ENCODE peak calls at places on chromosomes 1 and 21, in four cellular contexts. F, V, Q and C are unnamed samples.

GRCh38 chr1:38272515-38272914 is 225.9 kb upstream of the POU3F1 start:
- DNase-seq in Q (no peak), F (no peak), V (no peak), C (no peak)

GRCh38 chr1:184387069-184387870 is 441 bp downstream of the C1orf21 start:
- DNase-seq in F (peak; percentile 19), Q (peak; percentile 12), V (peak; percentile 65), C (no peak)

GRCh38 chr1:68231627-68232303 is 558 bp downstream of the WLS start:
- DNase-seq in F (peak; percentile 25), V (peak; percentile 39), Q (peak; percentile 10), C (no peak)

GRCh38 chr21:44436958-44437357 is 18.4 kb upstream of the LRRC3 start:
- DNase-seq in V (no peak), F (no peak), Q (no peak), C (no peak)

GRCh38 chr1:100502052-100502792 is 35.7 kb upstream of the GPR88 start:
- DNase-seq in V (no peak), F (no peak), Q (no peak), C (no peak)

GRCh38 chr1:10640079-10640578 is 156.3 kb downstream of the CASZ1 start:
- DNase-seq in Q (no peak), F (no peak), V (no peak), C (no peak)

GRCh38 chr1:15430787-15431570 is 7.3 kb upstream of the CTRC start:
- DNase-seq in F (no peak), Q (peak; percentile 59), V (peak; percentile 93), C (peak; percentile 74)

GRCh38 chr1:2240251-2241156 is 12.4 kb downstream of the SKI start:
- DNase-seq in V (no peak), F (no peak), Q (peak; percentile 38), C (peak; percentile 73)

GRCh38 chr1:203442821-203443220 is 32.8 kb upstream of the PRELP start:
- DNase-seq in F (no peak), Q (no peak), V (no peak), C (no peak)

GRCh38 chr1:39816431-39817090 is 27.9 kb upstream of the BMP8B start:
- DNase-seq in Q (peak; percentile 90), V (peak; percentile 72), F (peak; percentile 37), C (peak; percentile 89)

GRCh38 chr1:24536391-24536840 is 19.5 kb upstream of the NCMAP start:
- DNase-seq in Q (peak; percentile 8), V (peak; percentile 52), F (no peak), C (no peak)

GRCh38 chr1:204074274-204075115 is 1.6 kb downstream of the SOX13 start:
- DNase-seq in Q (peak; percentile 47), F (no peak), V (peak; percentile 64), C (no peak)

GRCh38 chr1:83950106-83950661 is 48.7 kb downstream of the TTLL7 start:
- DNase-seq in Q (no peak), V (no peak), F (no peak), C (no peak)

GRCh38 chr1:90133133-90133532 is 138.2 kb downstream of the ZNF326 start:
- DNase-seq in F (no peak), Q (no peak), V (peak; percentile 25), C (no peak)

GRCh38 chr1:8089535-8090228 is 63.6 kb upstream of the ERRFI1 start:
- DNase-seq in F (no peak), Q (no peak), V (no peak), C (no peak)

GRCh38 chr1:180674603-180675530 is 43.0 kb downstream of the XPR1 start:
- DNase-seq in Q (no peak), V (no peak), F (no peak), C (no peak)

GRCh38 chr1:3186526-3186921 is 117.5 kb downstream of the PRDM16 start:
- DNase-seq in F (peak; percentile 90), Q (no peak), V (peak; percentile 66), C (no peak)

GRCh38 chr1:12616709-12617373 is 1.2 kb downstream of the DHRS3 start:
- DNase-seq in F (no peak), Q (no peak), V (peak; percentile 56), C (peak; percentile 41)

GRCh38 chr1:3996846-3997705 is 97.0 kb upstream of the C1orf174 start:
- DNase-seq in F (no peak), V (no peak), Q (no peak), C (peak; percentile 6)

GRCh38 chr21:45471229-45472052 is 66.5 kb downstream of the COL18A1 start:
- DNase-seq in Q (peak; percentile 45), V (no peak), F (no peak), C (no peak)

GRCh38 chr1:36150296-36151132 is 1.2 kb upstream of the TRAPPC3 start:
- DNase-seq in Q (peak; percentile 97), F (peak; percentile 88), V (peak; percentile 85), C (peak; percentile 91)

GRCh38 chr1:113874017-113874879 is 2.7 kb upstream of the PTPN22 start:
- DNase-seq in V (no peak), Q (no peak), F (no peak), C (no peak)

GRCh38 chr1:234778215-234779159 is 168.5 kb upstream of the IRF2BP2 start:
- DNase-seq in V (no peak), Q (no peak), F (no peak), C (no peak)

GRCh38 chr1:115829023-115829674 is 11.8 kb downstream of the NHLH2 start:
- DNase-seq in Q (peak; percentile 34), V (no peak), F (no peak), C (peak; percentile 90)

GRCh38 chr1:229758101-229759036 is 132.3 kb downstream of the URB2 start:
- DNase-seq in F (no peak), Q (no peak), V (no peak), C (no peak)

GRCh38 chr1:220876511-220877347 is 2.5 kb upstream of the HLX start:
- DNase-seq in V (peak; percentile 72), Q (no peak), F (no peak), C (peak; percentile 68)

GRCh38 chr1:27201295-27201694 is 33.1 kb upstream of the WDTC1 start:
- DNase-seq in Q (no peak), V (no peak), F (no peak), C (no peak)

GRCh38 chr1:100883963-100884362 is 10.7 kb downstream of the EXTL2 start:
- DNase-seq in Q (no peak), F (no peak), V (no peak), C (no peak)

GRCh38 chr1:239831577-239832355 is 259.9 kb upstream of the FMN2 start:
- DNase-seq in V (no peak), Q (no peak), F (no peak), C (no peak)

DNA sequence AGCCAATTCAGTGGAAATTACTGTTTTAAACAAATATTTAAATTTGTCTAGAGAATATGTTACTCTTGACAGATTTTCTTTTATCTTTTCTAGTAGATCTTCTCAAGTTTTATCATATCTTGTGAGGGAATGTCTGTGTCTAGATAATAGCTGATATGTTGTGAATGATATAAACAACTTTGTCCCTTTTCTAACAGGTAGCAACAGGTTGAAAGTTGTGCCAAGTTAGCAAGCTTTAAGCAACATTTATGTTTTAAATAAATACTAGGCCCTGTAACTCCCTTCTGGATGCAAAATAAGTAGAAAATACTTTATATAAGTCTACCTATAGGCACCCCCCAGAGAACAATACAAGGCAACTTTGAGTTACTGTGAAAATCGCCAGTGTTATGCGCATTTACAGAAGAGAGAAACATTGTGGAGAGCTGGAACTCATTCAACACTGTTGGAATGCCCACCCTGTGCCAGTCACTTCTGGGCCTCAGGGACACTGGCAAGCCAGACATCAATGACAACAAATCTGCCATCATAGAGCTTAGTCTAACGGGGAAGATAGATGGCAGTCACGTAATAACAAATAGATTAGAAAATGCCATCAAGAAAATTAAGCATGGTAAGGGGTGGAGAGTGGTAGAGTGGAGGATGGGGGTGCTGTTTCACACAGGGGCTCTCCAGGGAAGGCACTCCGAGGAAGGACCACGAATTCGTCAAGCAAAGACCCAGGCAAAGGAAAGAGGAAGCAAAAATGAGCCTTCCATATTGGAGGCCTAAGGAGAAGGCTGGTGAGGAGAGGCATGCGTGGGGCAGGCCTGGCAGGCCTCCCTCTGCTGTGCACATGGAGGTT is 4.4 kb downstream of the MAP3K21 start:
- DNase-seq in V (no peak), F (no peak), Q (no peak), C (no peak)
- TF ChIP-seq CTCF in V (no peak), F (no peak), Q (no peak), C (no peak)

GRCh38 chr1:200288226-200288625 is 121.6 kb downstream of the ZNF281 start:
- DNase-seq in V (no peak), F (no peak), Q (no peak), C (no peak)

GRCh38 chr1:200292699-200293098 is 117.1 kb downstream of the ZNF281 start:
- DNase-seq in Q (no peak), F (no peak), V (no peak), C (no peak)

GRCh38 chr1:200291106-200291505 is 118.7 kb downstream of the ZNF281 start:
- DNase-seq in V (no peak), F (no peak), Q (no peak), C (no peak)

GRCh38 chr1:200294241-200294640 is 115.6 kb downstream of the ZNF281 start:
- DNase-seq in F (no peak), V (no peak), Q (no peak), C (no peak)

GRCh38 chr1:200290010-200290685 is 119.7 kb downstream of the ZNF281 start:
- DNase-seq in Q (no peak), F (no peak), V (no peak), C (no peak)
- TF ChIP-seq CTCF in Q (no peak), F (no peak), V (no peak), C (no peak)

DNA sequence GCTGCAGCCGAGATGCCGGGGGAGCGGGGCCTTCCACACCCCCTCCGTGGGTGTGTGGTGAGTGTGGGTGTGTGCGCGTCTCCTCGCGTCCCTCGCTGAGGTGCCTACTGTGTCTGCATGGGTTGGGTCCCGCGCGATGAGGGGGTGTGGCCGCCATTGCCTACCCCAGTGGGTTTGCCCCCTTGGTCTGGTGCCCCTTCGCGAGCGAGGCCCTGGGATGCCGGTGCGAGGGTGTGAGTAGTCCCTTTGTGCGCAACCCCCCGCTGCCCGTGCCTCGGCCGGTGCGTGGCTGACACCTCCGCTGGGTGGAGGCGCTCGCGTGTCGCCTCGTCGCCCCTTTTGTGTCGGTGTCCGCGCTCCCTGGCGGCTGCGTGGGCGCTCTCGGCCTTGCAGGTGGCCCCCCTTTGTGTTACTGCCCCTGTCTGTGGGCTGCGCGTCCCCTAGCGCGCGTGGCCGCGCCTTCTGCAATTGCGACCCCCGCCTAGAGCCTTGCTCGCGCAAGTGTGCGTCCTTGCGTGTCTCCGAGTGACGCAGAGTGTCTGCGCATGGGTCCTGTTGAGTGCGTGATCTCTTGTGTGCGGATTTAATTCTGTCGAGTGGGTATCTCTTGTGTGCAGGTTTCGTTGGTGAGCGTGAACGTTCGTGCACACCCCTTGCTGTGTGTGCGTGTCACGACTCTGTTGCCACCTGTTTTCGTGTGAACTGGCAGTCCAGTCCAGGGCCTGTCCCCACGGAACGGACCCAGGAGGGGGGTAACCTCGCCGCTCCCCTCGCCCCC is 552 bp downstream of the TTC3 start:
- DNase-seq in V (peak; percentile 48), F (peak; percentile 29), Q (no peak), C (peak; percentile 56)
- TF ChIP-seq CTCF in V (no peak), F (no peak), Q (no peak), C (peak; percentile 28)

DNA sequence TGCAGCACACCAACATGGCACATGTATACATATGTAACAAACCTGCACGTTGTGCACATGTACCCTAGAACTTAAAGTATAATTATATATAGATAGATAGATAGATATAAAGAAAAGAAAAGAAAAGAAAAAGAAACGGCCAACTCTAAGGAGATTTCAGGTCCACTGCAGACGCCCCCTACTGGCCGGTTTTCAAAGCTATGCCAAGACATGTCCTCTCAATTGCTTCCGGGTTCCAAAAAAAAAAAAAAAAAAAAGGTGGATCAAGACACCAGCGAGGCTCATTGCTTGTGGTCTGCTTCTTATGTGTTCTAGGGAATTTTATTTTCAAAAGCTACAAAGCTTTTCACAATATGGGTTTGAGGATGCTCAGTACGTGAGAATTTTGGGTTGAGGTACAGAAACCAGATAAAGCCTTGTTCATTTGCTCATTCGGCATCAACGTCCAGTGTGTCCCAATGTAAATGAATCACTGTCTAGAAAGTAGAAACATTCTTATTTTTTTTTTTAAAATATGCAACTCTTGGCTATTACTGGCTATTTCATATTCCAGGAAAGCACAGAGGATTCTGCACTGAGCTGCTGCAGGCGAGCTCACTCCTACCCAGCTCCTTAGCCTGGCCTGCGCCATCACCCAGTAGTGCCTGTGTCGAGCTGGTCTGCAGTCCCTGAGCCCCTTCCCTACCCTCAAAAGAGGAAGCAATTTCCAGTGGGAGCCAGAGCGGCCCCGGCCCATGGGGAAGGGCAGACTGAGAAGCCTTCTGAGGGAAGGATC is 643.0 kb downstream of the KIF26B start:
- DNase-seq in V (peak; percentile 33), Q (no peak), F (no peak), C (no peak)
- TF ChIP-seq CTCF in V (peak; percentile 30), Q (peak; percentile 54), F (no peak), C (peak; percentile 75)